ENCODE peak calls at places on chromosome 11, in ten cellular contexts. One of them, this sample, is unnamed.

GRCh38 chr11:19595840-19596751 is 116.5 kb upstream of the NAV2 start:
- DNase-seq in T-helper 1 cell: no peak
- DNase-seq in amygdala: peak; percentile 18
- DNase-seq in globus pallidus: no peak
- DNase-seq in GOT3: peak; percentile 21
- DNase-seq in H54: peak; percentile 72
- DNase-seq in PC-3: peak; percentile 92
- DNase-seq in EL: peak; percentile 95
- DNase-seq in cardiac fibroblast: peak; percentile 81
- DNase-seq in lower leg skin: peak; percentile 26
- DNase-seq in this sample: no peak

GRCh38 chr11:1303973-1304372 is 5.5 kb downstream of the TOLLIP start:
- DNase-seq in T-helper 1 cell: no peak
- DNase-seq in amygdala: no peak
- DNase-seq in globus pallidus: peak; percentile 53
- DNase-seq in GOT3: no peak
- DNase-seq in H54: no peak
- DNase-seq in PC-3: no peak
- DNase-seq in EL: no peak
- DNase-seq in cardiac fibroblast: peak; percentile 28
- DNase-seq in lower leg skin: no peak
- DNase-seq in this sample: no peak

GRCh38 chr11:113643701-113644100 is 62.4 kb downstream of the TMPRSS5 start:
- DNase-seq in T-helper 1 cell: no peak
- DNase-seq in amygdala: no peak
- DNase-seq in globus pallidus: no peak
- DNase-seq in GOT3: no peak
- DNase-seq in H54: no peak
- DNase-seq in PC-3: no peak
- DNase-seq in EL: no peak
- DNase-seq in cardiac fibroblast: no peak
- DNase-seq in lower leg skin: no peak
- DNase-seq in this sample: no peak

GRCh38 chr11:35162795-35163194 is 23.8 kb downstream of the CD44 start:
- DNase-seq in T-helper 1 cell: no peak
- DNase-seq in amygdala: no peak
- DNase-seq in globus pallidus: no peak
- DNase-seq in GOT3: no peak
- DNase-seq in H54: no peak
- DNase-seq in PC-3: peak; percentile 37
- DNase-seq in EL: peak; percentile 38
- DNase-seq in cardiac fibroblast: no peak
- DNase-seq in lower leg skin: peak; percentile 63
- DNase-seq in this sample: no peak

GRCh38 chr11:16001899-16002426 is 354.4 kb downstream of the SOX6 start:
- DNase-seq in T-helper 1 cell: no peak
- DNase-seq in amygdala: no peak
- DNase-seq in globus pallidus: no peak
- DNase-seq in GOT3: no peak
- DNase-seq in H54: no peak
- DNase-seq in PC-3: peak; percentile 30
- DNase-seq in EL: peak; percentile 91
- DNase-seq in cardiac fibroblast: peak; percentile 92
- DNase-seq in lower leg skin: no peak
- DNase-seq in this sample: peak; percentile 97

GRCh38 chr11:62512961-62513360 is 33.6 kb downstream of the AHNAK start:
- DNase-seq in T-helper 1 cell: no peak
- DNase-seq in amygdala: no peak
- DNase-seq in globus pallidus: no peak
- DNase-seq in GOT3: no peak
- DNase-seq in H54: no peak
- DNase-seq in PC-3: no peak
- DNase-seq in EL: no peak
- DNase-seq in cardiac fibroblast: no peak
- DNase-seq in lower leg skin: no peak
- DNase-seq in this sample: no peak

GRCh38 chr11:35138949-35139881 is at the start of gene CD44:
- DNase-seq in T-helper 1 cell: peak; percentile 69
- DNase-seq in amygdala: no peak
- DNase-seq in globus pallidus: peak; percentile 35
- DNase-seq in GOT3: peak; percentile 75
- DNase-seq in H54: peak; percentile 75
- DNase-seq in PC-3: peak; percentile 83
- DNase-seq in EL: peak; percentile 90
- DNase-seq in cardiac fibroblast: peak; percentile 85
- DNase-seq in lower leg skin: peak; percentile 87
- DNase-seq in this sample: peak; percentile 86

GRCh38 chr11:102007567-102008437 is 39.4 kb upstream of the CFAP300 start:
- DNase-seq in T-helper 1 cell: no peak
- DNase-seq in amygdala: no peak
- DNase-seq in globus pallidus: peak; percentile 47
- DNase-seq in GOT3: no peak
- DNase-seq in H54: no peak
- DNase-seq in PC-3: peak; percentile 96
- DNase-seq in EL: peak; percentile 49
- DNase-seq in cardiac fibroblast: peak; percentile 68
- DNase-seq in lower leg skin: no peak
- DNase-seq in this sample: peak; percentile 93

GRCh38 chr11:105862736-105863367 is 159.2 kb downstream of the MSANTD4 start:
- DNase-seq in T-helper 1 cell: no peak
- DNase-seq in amygdala: peak; percentile 24
- DNase-seq in globus pallidus: peak; percentile 81
- DNase-seq in GOT3: no peak
- DNase-seq in H54: no peak
- DNase-seq in PC-3: peak; percentile 83
- DNase-seq in EL: peak; percentile 43
- DNase-seq in cardiac fibroblast: peak; percentile 67
- DNase-seq in lower leg skin: no peak
- DNase-seq in this sample: peak; percentile 77

GRCh38 chr11:120244966-120245365 is 5.0 kb downstream of the POU2F3 start:
- DNase-seq in T-helper 1 cell: no peak
- DNase-seq in amygdala: no peak
- DNase-seq in globus pallidus: no peak
- DNase-seq in GOT3: no peak
- DNase-seq in H54: no peak
- DNase-seq in PC-3: no peak
- DNase-seq in EL: no peak
- DNase-seq in cardiac fibroblast: no peak
- DNase-seq in lower leg skin: no peak
- DNase-seq in this sample: no peak

GRCh38 chr11:79441159-79441875 is 487 bp upstream of the TENM4 start:
- DNase-seq in T-helper 1 cell: no peak
- DNase-seq in amygdala: no peak
- DNase-seq in globus pallidus: peak; percentile 36
- DNase-seq in GOT3: no peak
- DNase-seq in H54: no peak
- DNase-seq in PC-3: no peak
- DNase-seq in EL: peak; percentile 9
- DNase-seq in cardiac fibroblast: no peak
- DNase-seq in lower leg skin: no peak
- DNase-seq in this sample: no peak

GRCh38 chr11:64057890-64058289 is 22.2 kb downstream of the FLRT1 start:
- DNase-seq in T-helper 1 cell: no peak
- DNase-seq in amygdala: no peak
- DNase-seq in globus pallidus: no peak
- DNase-seq in GOT3: no peak
- DNase-seq in H54: no peak
- DNase-seq in PC-3: no peak
- DNase-seq in EL: no peak
- DNase-seq in cardiac fibroblast: no peak
- DNase-seq in lower leg skin: no peak
- DNase-seq in this sample: no peak

GRCh38 chr11:75849917-75850316 is 34.9 kb downstream of the UVRAG start:
- DNase-seq in T-helper 1 cell: no peak
- DNase-seq in amygdala: no peak
- DNase-seq in globus pallidus: no peak
- DNase-seq in GOT3: no peak
- DNase-seq in H54: no peak
- DNase-seq in PC-3: no peak
- DNase-seq in EL: no peak
- DNase-seq in cardiac fibroblast: no peak
- DNase-seq in lower leg skin: no peak
- DNase-seq in this sample: peak; percentile 13

GRCh38 chr11:15941206-15941770 is 415.1 kb downstream of the SOX6 start:
- DNase-seq in T-helper 1 cell: no peak
- DNase-seq in amygdala: no peak
- DNase-seq in globus pallidus: no peak
- DNase-seq in GOT3: no peak
- DNase-seq in H54: no peak
- DNase-seq in PC-3: no peak
- DNase-seq in EL: peak; percentile 61
- DNase-seq in cardiac fibroblast: peak; percentile 43
- DNase-seq in lower leg skin: no peak
- DNase-seq in this sample: no peak

GRCh38 chr11:118870396-118871343 is 13.0 kb upstream of the CXCR5 start:
- DNase-seq in T-helper 1 cell: no peak
- DNase-seq in amygdala: peak; percentile 72
- DNase-seq in globus pallidus: peak; percentile 63
- DNase-seq in GOT3: no peak
- DNase-seq in H54: no peak
- DNase-seq in PC-3: no peak
- DNase-seq in EL: peak; percentile 37
- DNase-seq in cardiac fibroblast: peak; percentile 51
- DNase-seq in lower leg skin: no peak
- DNase-seq in this sample: no peak

GRCh38 chr11:113023228-113023627 is 62.0 kb downstream of the NCAM1 start:
- DNase-seq in T-helper 1 cell: no peak
- DNase-seq in amygdala: no peak
- DNase-seq in globus pallidus: peak; percentile 25
- DNase-seq in GOT3: no peak
- DNase-seq in H54: no peak
- DNase-seq in PC-3: no peak
- DNase-seq in EL: no peak
- DNase-seq in cardiac fibroblast: peak; percentile 25
- DNase-seq in lower leg skin: no peak
- DNase-seq in this sample: no peak

GRCh38 chr11:118918128-118918685 is 7.5 kb downstream of the BCL9L start:
- DNase-seq in T-helper 1 cell: no peak
- DNase-seq in amygdala: no peak
- DNase-seq in globus pallidus: no peak
- DNase-seq in GOT3: no peak
- DNase-seq in H54: no peak
- DNase-seq in PC-3: peak; percentile 92
- DNase-seq in EL: peak; percentile 93
- DNase-seq in cardiac fibroblast: peak; percentile 98
- DNase-seq in lower leg skin: peak; percentile 86
- DNase-seq in this sample: peak; percentile 96

GRCh38 chr11:107563702-107564101 is 1.8 kb downstream of the ALKBH8 start:
- DNase-seq in T-helper 1 cell: no peak
- DNase-seq in amygdala: no peak
- DNase-seq in globus pallidus: no peak
- DNase-seq in GOT3: no peak
- DNase-seq in H54: no peak
- DNase-seq in PC-3: peak; percentile 82
- DNase-seq in EL: peak; percentile 65
- DNase-seq in cardiac fibroblast: peak; percentile 69
- DNase-seq in lower leg skin: no peak
- DNase-seq in this sample: peak; percentile 56

GRCh38 chr11:11569936-11570491 is 51.8 kb downstream of the GALNT18 start:
- DNase-seq in T-helper 1 cell: no peak
- DNase-seq in amygdala: peak; percentile 49
- DNase-seq in globus pallidus: no peak
- DNase-seq in GOT3: no peak
- DNase-seq in H54: no peak
- DNase-seq in PC-3: peak; percentile 13
- DNase-seq in EL: peak; percentile 5
- DNase-seq in cardiac fibroblast: peak; percentile 27
- DNase-seq in lower leg skin: peak; percentile 65
- DNase-seq in this sample: no peak

GRCh38 chr11:128208329-128209220 is 378.8 kb downstream of the ETS1 start:
- DNase-seq in T-helper 1 cell: no peak
- DNase-seq in amygdala: peak; percentile 35
- DNase-seq in globus pallidus: peak; percentile 35
- DNase-seq in GOT3: no peak
- DNase-seq in H54: peak; percentile 11
- DNase-seq in PC-3: peak; percentile 99
- DNase-seq in EL: peak; percentile 93
- DNase-seq in cardiac fibroblast: peak; percentile 98
- DNase-seq in lower leg skin: peak; percentile 34
- DNase-seq in this sample: no peak

GRCh38 chr11:2812371-2812991 is 73.1 kb downstream of the CDKN1C start:
- DNase-seq in T-helper 1 cell: no peak
- DNase-seq in amygdala: no peak
- DNase-seq in globus pallidus: no peak
- DNase-seq in GOT3: no peak
- DNase-seq in H54: no peak
- DNase-seq in PC-3: no peak
- DNase-seq in EL: no peak
- DNase-seq in cardiac fibroblast: peak; percentile 87
- DNase-seq in lower leg skin: no peak
- DNase-seq in this sample: no peak

GRCh38 chr11:134406264-134407185 is 5.5 kb downstream of the B3GAT1 start:
- DNase-seq in T-helper 1 cell: no peak
- DNase-seq in amygdala: no peak
- DNase-seq in globus pallidus: no peak
- DNase-seq in GOT3: no peak
- DNase-seq in H54: no peak
- DNase-seq in PC-3: no peak
- DNase-seq in EL: no peak
- DNase-seq in cardiac fibroblast: no peak
- DNase-seq in lower leg skin: no peak
- DNase-seq in this sample: no peak

GRCh38 chr11:131668867-131669780 is 298.7 kb downstream of the NTM start:
- DNase-seq in T-helper 1 cell: no peak
- DNase-seq in amygdala: peak; percentile 45
- DNase-seq in globus pallidus: peak; percentile 80
- DNase-seq in GOT3: no peak
- DNase-seq in H54: peak; percentile 60
- DNase-seq in PC-3: peak; percentile 54
- DNase-seq in EL: peak; percentile 52
- DNase-seq in cardiac fibroblast: peak; percentile 48
- DNase-seq in lower leg skin: no peak
- DNase-seq in this sample: peak; percentile 66

GRCh38 chr11:65589444-65590239 is 6.0 kb downstream of the KCNK7 start:
- DNase-seq in T-helper 1 cell: no peak
- DNase-seq in amygdala: no peak
- DNase-seq in globus pallidus: no peak
- DNase-seq in GOT3: no peak
- DNase-seq in H54: no peak
- DNase-seq in PC-3: no peak
- DNase-seq in EL: no peak
- DNase-seq in cardiac fibroblast: no peak
- DNase-seq in lower leg skin: no peak
- DNase-seq in this sample: no peak

GRCh38 chr11:36300651-36301050 is 4.6 kb downstream of the PRR5L start:
- DNase-seq in T-helper 1 cell: no peak
- DNase-seq in amygdala: peak; percentile 59
- DNase-seq in globus pallidus: peak; percentile 79
- DNase-seq in GOT3: no peak
- DNase-seq in H54: no peak
- DNase-seq in PC-3: peak; percentile 59
- DNase-seq in EL: peak; percentile 18
- DNase-seq in cardiac fibroblast: peak; percentile 91
- DNase-seq in lower leg skin: peak; percentile 43
- DNase-seq in this sample: no peak

GRCh38 chr11:117458275-117459120 is 130.8 kb downstream of the CEP164 start:
- DNase-seq in T-helper 1 cell: no peak
- DNase-seq in amygdala: no peak
- DNase-seq in globus pallidus: no peak
- DNase-seq in GOT3: no peak
- DNase-seq in H54: no peak
- DNase-seq in PC-3: no peak
- DNase-seq in EL: no peak
- DNase-seq in cardiac fibroblast: no peak
- DNase-seq in lower leg skin: no peak
- DNase-seq in this sample: no peak

GRCh38 chr11:41665633-41666032 is 206.2 kb upstream of the LRRC4C start:
- DNase-seq in T-helper 1 cell: no peak
- DNase-seq in amygdala: no peak
- DNase-seq in globus pallidus: no peak
- DNase-seq in GOT3: no peak
- DNase-seq in H54: no peak
- DNase-seq in PC-3: no peak
- DNase-seq in EL: no peak
- DNase-seq in cardiac fibroblast: no peak
- DNase-seq in lower leg skin: no peak
- DNase-seq in this sample: no peak

GRCh38 chr11:26851696-26852095 is 129.8 kb upstream of the SLC5A12 start:
- DNase-seq in T-helper 1 cell: no peak
- DNase-seq in amygdala: no peak
- DNase-seq in globus pallidus: no peak
- DNase-seq in GOT3: no peak
- DNase-seq in H54: no peak
- DNase-seq in PC-3: no peak
- DNase-seq in EL: no peak
- DNase-seq in cardiac fibroblast: no peak
- DNase-seq in lower leg skin: no peak
- DNase-seq in this sample: no peak